ENCODE peak calls at places on chromosomes 2 and 18, in eight cellular contexts. J, M, R, T, F, Y, E and V are unnamed samples.

GRCh38 chr2:241659150-241659739 is 21.8 kb downstream of the ATG4B start:
- DNase-seq in J (peak; percentile 78), M (peak; percentile 61), R (peak; percentile 72), T (no peak), F (no peak), Y (no peak), E (peak; percentile 73), V (peak; percentile 27)

GRCh38 chr2:233813236-233814062 is 35.3 kb downstream of the MROH2A start:
- DNase-seq in J (no peak), M (no peak), R (no peak), T (no peak), F (no peak), Y (no peak), E (no peak), V (no peak)

GRCh38 chr2:100246163-100247145 is 75.8 kb downstream of the LONRF2 start:
- DNase-seq in J (peak; percentile 27), M (peak; percentile 29), R (peak; percentile 49), T (no peak), F (peak; percentile 64), Y (no peak), E (no peak), V (peak; percentile 50)

GRCh38 chr18:55323051-55323994 is 264.7 kb downstream of the TCF4 start:
- DNase-seq in J (no peak), M (no peak), R (no peak), T (no peak), F (no peak), Y (no peak), E (peak; percentile 31), V (no peak)

GRCh38 chr2:79717364-79718007 is 204.6 kb downstream of the CTNNA2 start:
- DNase-seq in J (peak; percentile 13), M (peak; percentile 16), R (no peak), T (peak; percentile 7), F (no peak), Y (no peak), E (peak; percentile 83), V (peak; percentile 11)

GRCh38 chr2:214265991-214266489 is 144.8 kb upstream of the VWC2L start:
- DNase-seq in J (no peak), M (no peak), R (no peak), T (no peak), F (no peak), Y (no peak), E (peak; percentile 19), V (no peak)

GRCh38 chr2:195318440-195319111 is 338.4 kb upstream of the SLC39A10 start:
- DNase-seq in J (peak; percentile 41), M (no peak), R (peak; percentile 48), T (no peak), F (peak; percentile 7), Y (no peak), E (peak; percentile 37), V (peak; percentile 28)

GRCh38 chr2:120681696-120682288 is 53.9 kb upstream of the GLI2 start:
- DNase-seq in J (no peak), M (no peak), R (no peak), T (no peak), F (no peak), Y (no peak), E (no peak), V (no peak)

GRCh38 chr18:8121942-8122480 is 487.2 kb upstream of the RAB12 start:
- DNase-seq in J (no peak), M (no peak), R (no peak), T (peak; percentile 17), F (no peak), Y (no peak), E (peak; percentile 94), V (no peak)

GRCh38 chr2:134760385-134760784 is 41.6 kb upstream of the TMEM163 start:
- DNase-seq in J (no peak), M (no peak), R (no peak), T (no peak), F (no peak), Y (no peak), E (no peak), V (no peak)

GRCh38 chr2:162731917-162732804 is 106.4 kb downstream of the KCNH7 start:
- DNase-seq in J (no peak), M (no peak), R (no peak), T (no peak), F (no peak), Y (peak; percentile 57), E (no peak), V (no peak)

GRCh38 chr2:174662459-174662858 is 64.9 kb upstream of the WIPF1 start:
- DNase-seq in J (no peak), M (no peak), R (no peak), T (no peak), F (no peak), Y (no peak), E (peak; percentile 90), V (peak; percentile 8)

GRCh38 chr2:85788603-85789002 is 34.8 kb downstream of the ATOH8 start:
- DNase-seq in J (no peak), M (no peak), R (no peak), T (no peak), F (no peak), Y (no peak), E (no peak), V (no peak)

GRCh38 chr18:40832362-40832761 is 1122.7 kb upstream of the PIK3C3 start:
- DNase-seq in J (no peak), M (no peak), R (no peak), T (no peak), F (no peak), Y (no peak), E (no peak), V (no peak)

GRCh38 chr2:190407246-190407661 is 901 bp upstream of the MFSD6 start:
- DNase-seq in J (no peak), M (no peak), R (no peak), T (no peak), F (no peak), Y (no peak), E (no peak), V (peak; percentile 24)

DNA sequence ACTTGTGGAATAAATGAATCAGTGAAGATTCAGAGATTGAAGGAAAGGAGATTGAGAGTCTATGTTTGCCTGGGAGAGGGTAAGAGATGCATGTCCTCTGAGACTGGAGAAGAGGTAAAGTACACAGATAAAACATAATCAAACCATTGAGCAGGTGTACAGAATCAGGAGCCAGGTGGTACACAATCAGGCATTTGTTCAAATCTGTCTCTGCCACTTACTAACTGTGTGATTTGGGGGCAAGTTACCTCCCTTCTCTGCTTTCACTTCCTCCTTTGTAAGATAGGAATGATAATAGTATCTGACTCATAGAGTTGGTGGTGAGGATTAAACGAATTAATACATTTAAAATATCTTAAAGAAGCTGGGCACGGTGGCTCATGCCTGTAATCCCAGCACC is 94.0 kb downstream of the CDK15 start:
- DNase-seq in J (no peak), M (no peak), R (no peak), T (no peak), F (no peak), Y (no peak), E (peak; percentile 45), V (no peak)
- TF ChIP-seq USF2 in J (no peak), M (no peak), R (no peak), T (no peak), F (no peak), Y (no peak), E (no peak), V (no peak)

DNA sequence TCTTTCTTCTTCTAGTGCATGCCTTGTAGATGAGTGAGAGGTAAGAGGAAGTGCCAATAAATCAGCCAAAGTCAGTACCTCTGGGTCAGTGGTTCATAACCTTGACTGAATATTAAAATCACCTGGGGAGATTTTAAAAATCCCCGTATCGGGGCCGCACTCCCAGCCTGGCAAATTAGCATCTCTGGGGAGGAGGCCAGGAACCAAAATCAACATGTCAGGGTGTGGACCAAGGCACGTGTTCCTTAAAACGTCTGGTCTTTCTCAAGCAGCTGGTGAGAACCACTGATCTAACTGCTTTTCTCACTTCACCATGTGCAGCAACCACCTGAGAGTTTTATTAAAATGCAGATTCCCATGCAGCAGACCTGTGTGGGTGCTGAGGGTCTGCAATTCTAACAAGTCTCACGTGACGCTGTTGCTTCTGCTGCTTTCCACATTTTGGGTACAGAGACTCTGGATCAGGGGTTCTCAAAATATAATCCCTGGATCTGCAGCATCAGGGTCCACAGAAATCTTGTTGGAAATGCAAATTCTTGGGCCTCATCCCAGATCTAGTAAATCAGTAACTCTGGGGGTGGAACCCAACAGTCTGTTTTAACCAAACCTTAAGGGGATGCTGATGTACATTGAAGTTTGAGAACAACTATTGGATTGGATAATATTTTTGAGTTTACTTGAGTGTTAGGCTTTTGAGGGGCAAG is 49.5 kb downstream of the CHST9 start:
- DNase-seq in J (no peak), M (no peak), R (no peak), T (no peak), F (no peak), Y (no peak), E (no peak), V (no peak)
- TF ChIP-seq USF2 in J (no peak), M (no peak), R (no peak), T (no peak), F (no peak), Y (no peak), E (no peak), V (no peak)

GRCh38 chr2:72155737-72156136 is 8.1 kb upstream of the CYP26B1 start:
- DNase-seq in J (no peak), M (no peak), R (no peak), T (no peak), F (no peak), Y (no peak), E (no peak), V (no peak)
- TF ChIP-seq USF2 in J (no peak), M (no peak), R (no peak), T (no peak), F (no peak), Y (no peak), E (no peak), V (no peak)

GRCh38 chr18:24656571-24656971 is 196.1 kb downstream of the HRH4 start:
- DNase-seq in J (no peak), M (no peak), R (no peak), T (no peak), F (no peak), Y (no peak), E (peak; percentile 94), V (no peak)
- TF ChIP-seq USF2 in J (no peak), M (no peak), R (no peak), T (no peak), F (no peak), Y (no peak), E (no peak), V (no peak)

DNA sequence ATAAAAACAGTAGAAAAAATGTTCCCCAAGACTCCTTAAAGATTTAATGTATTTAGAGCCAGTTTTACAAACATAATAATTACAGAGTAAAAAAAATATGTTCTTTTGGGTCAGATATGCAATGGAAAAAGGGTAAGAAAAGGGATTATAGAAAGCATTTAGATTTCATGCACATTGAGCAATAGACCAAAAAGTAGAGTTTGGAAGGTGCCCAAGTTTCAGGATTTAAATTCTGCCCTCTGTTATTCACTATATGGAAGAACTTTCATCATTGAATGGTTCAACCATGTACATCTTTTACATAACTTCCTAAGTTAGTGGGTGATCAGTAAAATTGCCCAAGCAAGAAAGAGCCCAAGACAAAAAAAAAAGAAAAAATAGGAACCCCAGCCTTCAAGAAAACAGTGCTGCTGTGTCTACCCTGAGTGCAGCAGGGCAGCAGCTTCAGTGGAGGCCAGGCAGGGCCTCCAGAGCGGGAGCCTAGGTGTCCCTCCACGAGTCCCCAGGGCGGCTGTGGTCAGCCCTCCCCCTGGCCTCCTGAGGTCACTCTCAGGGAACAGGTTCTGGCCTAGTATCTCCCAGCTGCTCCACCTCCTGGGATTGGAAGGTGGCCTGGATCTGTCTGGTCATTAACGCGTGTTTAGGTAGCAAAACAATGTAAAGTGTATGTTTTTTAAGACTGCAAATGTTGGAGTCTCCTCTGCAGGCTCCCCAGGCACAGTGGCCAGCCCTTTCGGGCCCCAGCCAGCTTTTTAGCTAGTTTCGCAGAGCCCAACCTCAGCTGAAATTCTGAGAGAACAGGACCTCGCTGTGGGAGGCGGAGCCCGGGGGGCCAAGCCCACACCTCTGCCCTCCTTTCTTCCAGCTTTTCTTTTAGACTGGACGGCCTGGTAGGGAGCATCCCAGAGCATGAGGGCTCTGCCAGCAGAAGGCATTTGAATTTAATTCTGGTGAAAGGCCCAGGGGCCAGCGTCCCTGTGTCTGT is 77.3 kb downstream of the TEX51 start:
- DNase-seq in J (no peak), M (no peak), R (peak; percentile 36), T (no peak), F (no peak), Y (no peak), E (no peak), V (no peak)
- TF ChIP-seq USF2 in J (no peak), M (no peak), R (no peak), T (no peak), F (no peak), Y (no peak), E (no peak), V (no peak)